ENCODE peak calls at places on chromosomes 3 and 15, in five cellular contexts. T is neural progenitor cell; Q is lower leg skin; H is naive thymus-derived CD4-positive, alpha-beta T cell; U is AG04450. L is an unnamed sample.

GRCh38 chr3:112979244-112979832 is 4.4 kb upstream of the CD200R1 start:
- DNase-seq in Q (no peak), H (peak), U (peak), T (peak), L (peak)

GRCh38 chr3:166889241-166889640 is 490.9 kb downstream of the ZBBX start:
- DNase-seq in Q (no peak), H (no peak), U (no peak), T (no peak), L (no peak)

GRCh38 chr3:72991522-72991921 is 5.1 kb upstream of the PPP4R2 start:
- DNase-seq in H (no peak), T (no peak), U (no peak), Q (no peak), L (no peak)

GRCh38 chr3:32861681-32862080 is 43.9 kb downstream of the TRIM71 start:
- DNase-seq in U (no peak), Q (no peak), T (no peak), H (no peak), L (no peak)

GRCh38 chr15:90388462-90389182 is 580 bp downstream of the IQGAP1 start:
- DNase-seq in H (peak), Q (peak), T (peak), U (no peak), L (no peak)

GRCh38 chr15:71596672-71597071 is 213.7 kb upstream of the NR2E3 start:
- DNase-seq in T (no peak), Q (peak), U (no peak), H (no peak), L (peak)

GRCh38 chr3:111351334-111351733 is 190.7 kb upstream of the CD96 start:
- DNase-seq in U (no peak), T (peak), H (no peak), Q (no peak), L (no peak)

GRCh38 chr3:100043271-100043670 is 71.0 kb downstream of the FILIP1L start:
- DNase-seq in U (no peak), Q (no peak), H (no peak), T (no peak), L (no peak)

GRCh38 chr3:57397175-57398026 is 104.9 kb upstream of the ASB14 start:
- DNase-seq in T (peak), H (peak), U (no peak), Q (no peak), L (peak)

GRCh38 chr3:41431386-41431785 is 232.1 kb downstream of the CTNNB1 start:
- DNase-seq in Q (no peak), H (no peak), U (no peak), T (no peak), L (no peak)

GRCh38 chr15:83011271-83012037 is at the start of gene C15orf40:
- DNase-seq in T (peak), U (peak), H (peak), Q (peak), L (peak)

GRCh38 chr15:58260186-58260910 is 122.2 kb downstream of the AQP9 start:
- DNase-seq in H (no peak), T (no peak), U (no peak), Q (no peak), L (no peak)

GRCh38 chr3:42660898-42661297 is 7.4 kb downstream of the ZBTB47 start:
- DNase-seq in Q (no peak), H (no peak), T (no peak), U (no peak), L (no peak)

GRCh38 chr15:25787855-25788521 is 75.1 kb downstream of the ATP10A start:
- DNase-seq in U (no peak), T (no peak), Q (no peak), H (no peak), L (no peak)

GRCh38 chr3:143081365-143081764 is 38.2 kb upstream of the CHST2 start:
- DNase-seq in Q (no peak), U (no peak), T (no peak), H (no peak), L (no peak)
- H3K4me3 ChIP-seq in Q (no peak), U (no peak), T (no peak), H (no peak), L (no peak)

DNA sequence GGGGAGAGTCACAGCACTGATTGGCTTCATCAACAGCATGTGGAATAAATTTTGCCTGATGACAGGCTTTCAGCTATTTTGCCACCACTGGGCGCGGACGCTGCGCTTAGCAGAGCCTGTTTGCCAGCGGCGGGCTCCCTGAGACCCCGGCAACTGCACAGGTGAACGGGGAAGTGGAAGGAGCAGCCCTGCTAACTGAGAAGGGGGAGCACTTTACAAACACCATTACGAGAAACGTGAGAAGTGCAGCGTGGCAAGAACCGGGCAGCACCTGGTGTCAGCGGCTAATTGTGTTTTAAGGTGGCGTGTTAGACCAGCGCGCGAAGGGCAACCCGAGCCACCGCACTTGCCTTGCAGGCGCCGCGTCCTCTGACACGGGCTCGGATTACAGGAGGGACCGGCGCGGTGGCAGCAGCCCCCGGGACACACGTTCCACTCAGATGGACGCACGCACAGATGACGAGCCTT is 307.8 kb upstream of the ARRDC4 start:
- DNase-seq in H (no peak), U (no peak), Q (no peak), T (peak), L (no peak)
- H3K4me3 ChIP-seq in H (no peak), U (no peak), Q (no peak), T (peak), L (no peak)

GRCh38 chr3:181694805-181695660 is 16.7 kb upstream of the SOX2 start:
- DNase-seq in U (no peak), T (peak), H (no peak), Q (no peak), L (no peak)

GRCh38 chr3:181698263-181698944 is 13.3 kb upstream of the SOX2 start:
- DNase-seq in H (no peak), U (no peak), Q (no peak), T (no peak), L (no peak)

GRCh38 chr3:181696641-181697230 is 15.0 kb upstream of the SOX2 start:
- DNase-seq in Q (no peak), U (no peak), T (no peak), H (no peak), L (no peak)

GRCh38 chr3:181693280-181693679 is 18.4 kb upstream of the SOX2 start:
- DNase-seq in Q (no peak), T (no peak), U (no peak), H (no peak), L (no peak)

DNA sequence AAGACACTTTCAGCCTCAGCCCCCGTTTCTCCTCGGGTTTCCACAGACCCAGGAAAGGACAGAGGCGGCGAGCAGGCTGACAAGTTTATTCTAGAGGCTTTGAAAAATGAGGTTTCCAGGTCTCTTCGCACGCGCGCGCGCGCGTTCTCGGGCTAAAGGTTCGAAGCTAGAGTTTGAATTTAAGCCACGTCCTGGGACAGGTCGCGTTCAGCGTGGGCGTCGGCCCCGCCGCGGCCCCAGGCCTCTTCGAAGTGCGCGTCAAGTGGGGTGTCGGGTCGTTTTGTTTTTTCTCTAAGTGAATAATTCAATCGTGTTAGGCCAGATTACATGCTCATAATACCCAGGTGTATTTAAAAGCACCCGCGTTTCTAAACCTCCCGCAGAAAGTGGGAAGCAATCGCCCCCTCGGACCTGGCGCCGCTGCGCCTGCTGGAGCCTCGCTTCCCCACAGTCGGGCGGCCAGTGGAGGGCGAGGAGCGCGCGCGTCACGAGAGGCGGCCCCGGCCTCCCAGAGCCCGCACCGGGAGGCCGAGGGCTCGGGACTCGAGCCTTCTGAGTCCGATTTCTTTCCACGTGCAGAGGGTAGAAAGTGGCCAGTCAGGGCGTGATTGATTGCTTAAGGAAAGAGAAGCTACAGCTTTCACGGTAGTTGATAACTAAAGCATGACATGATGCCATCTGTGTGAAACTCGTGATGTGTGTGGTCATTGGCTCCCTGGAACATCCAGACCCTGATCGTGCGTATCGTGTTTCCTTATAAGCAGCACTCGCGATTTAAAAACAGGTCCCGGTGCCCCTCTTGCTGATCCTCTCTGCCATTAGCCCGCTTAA is 15.8 kb upstream of the SOX2 start:
- DNase-seq in H (no peak), U (no peak), Q (no peak), T (peak), L (no peak)
- H3K4me3 ChIP-seq in H (no peak), U (peak), Q (peak), T (peak), L (peak)

GRCh38 chr15:50137893-50138292 is 18.9 kb upstream of the ATP8B4 start:
- DNase-seq in H (no peak), Q (no peak), T (no peak), U (no peak), L (no peak)

GRCh38 chr15:50135123-50135541 is 16.1 kb upstream of the ATP8B4 start:
- DNase-seq in U (no peak), Q (no peak), T (no peak), H (no peak), L (no peak)

GRCh38 chr15:50131617-50132016 is 12.6 kb upstream of the ATP8B4 start:
- DNase-seq in T (no peak), H (no peak), U (no peak), Q (no peak), L (no peak)

GRCh38 chr15:50137330-50137761 is 18.3 kb upstream of the ATP8B4 start:
- DNase-seq in T (no peak), H (no peak), Q (no peak), U (peak), L (peak)

DNA sequence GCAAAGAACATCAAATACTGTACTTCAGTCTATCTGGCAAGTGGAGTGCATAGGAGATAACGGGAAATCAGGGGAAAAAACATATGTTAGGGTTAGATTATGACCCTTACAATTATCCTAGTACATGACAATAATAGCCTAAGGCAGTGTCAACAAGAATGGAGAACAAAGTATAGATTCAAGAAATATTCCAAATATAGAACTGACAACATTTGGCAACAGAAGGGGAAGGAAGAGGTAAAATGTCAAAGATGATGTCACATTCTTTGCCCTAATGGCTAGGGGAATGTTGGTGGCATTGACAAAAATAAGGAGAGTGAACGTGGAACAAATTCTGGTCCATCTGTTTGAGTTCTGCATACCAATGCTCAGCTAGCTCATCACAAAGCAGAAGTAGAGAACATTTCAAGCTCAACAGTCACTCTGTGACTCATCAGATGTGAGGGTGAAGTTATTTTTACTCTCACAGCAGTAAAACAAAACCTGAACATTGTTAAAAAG is 15.5 kb upstream of the ATP8B4 start:
- DNase-seq in H (no peak), Q (no peak), T (no peak), U (peak), L (peak)
- H3K4me3 ChIP-seq in H (no peak), Q (no peak), T (no peak), U (no peak), L (no peak)

GRCh38 chr15:99303881-99304280 is 52.6 kb downstream of the LRRC28 start:
- DNase-seq in U (no peak), H (no peak), Q (no peak), T (no peak), L (no peak)

GRCh38 chr15:99310745-99311144 is 59.5 kb downstream of the LRRC28 start:
- DNase-seq in U (no peak), Q (no peak), H (no peak), T (no peak), L (no peak)

GRCh38 chr15:99306694-99307338 is 55.5 kb downstream of the LRRC28 start:
- DNase-seq in Q (no peak), U (no peak), T (peak), H (no peak), L (no peak)

GRCh38 chr15:99305761-99306505 is 54.7 kb downstream of the LRRC28 start:
- DNase-seq in T (peak), Q (no peak), H (no peak), U (peak), L (peak)

GRCh38 chr15:99307735-99308134 is 56.5 kb downstream of the LRRC28 start:
- DNase-seq in H (no peak), Q (no peak), T (no peak), U (no peak), L (no peak)
- H3K4me3 ChIP-seq in H (no peak), Q (no peak), T (no peak), U (peak), L (no peak)

GRCh38 chr3:46575577-46576222 is 9.6 kb upstream of the LRRC2 start:
- DNase-seq in T (no peak), H (no peak), U (no peak), Q (no peak), L (no peak)
- H3K4me3 ChIP-seq in T (no peak), H (no peak), U (no peak), Q (no peak), L (no peak)

GRCh38 chr3:133673746-133674145 is 12.0 kb upstream of the TOPBP1 start:
- DNase-seq in Q (no peak), T (no peak), H (no peak), U (no peak), L (no peak)
- H3K4me3 ChIP-seq in Q (no peak), T (peak), H (no peak), U (no peak), L (no peak)

GRCh38 chr3:50356553-50356952 is 2.8 kb downstream of the TMEM115 start:
- DNase-seq in H (no peak), T (no peak), Q (no peak), U (no peak), L (no peak)

GRCh38 chr3:50358355-50358926 is 880 bp downstream of the TMEM115 start:
- DNase-seq in U (no peak), Q (no peak), T (no peak), H (no peak), L (no peak)

GRCh38 chr3:50354850-50355249 is 4.2 kb downstream of the CYB561D2 start:
- DNase-seq in H (no peak), U (no peak), Q (no peak), T (no peak), L (no peak)

GRCh38 chr3:50354186-50354764 is 3.6 kb downstream of the CYB561D2 start:
- DNase-seq in T (no peak), H (no peak), Q (no peak), U (no peak), L (no peak)

DNA sequence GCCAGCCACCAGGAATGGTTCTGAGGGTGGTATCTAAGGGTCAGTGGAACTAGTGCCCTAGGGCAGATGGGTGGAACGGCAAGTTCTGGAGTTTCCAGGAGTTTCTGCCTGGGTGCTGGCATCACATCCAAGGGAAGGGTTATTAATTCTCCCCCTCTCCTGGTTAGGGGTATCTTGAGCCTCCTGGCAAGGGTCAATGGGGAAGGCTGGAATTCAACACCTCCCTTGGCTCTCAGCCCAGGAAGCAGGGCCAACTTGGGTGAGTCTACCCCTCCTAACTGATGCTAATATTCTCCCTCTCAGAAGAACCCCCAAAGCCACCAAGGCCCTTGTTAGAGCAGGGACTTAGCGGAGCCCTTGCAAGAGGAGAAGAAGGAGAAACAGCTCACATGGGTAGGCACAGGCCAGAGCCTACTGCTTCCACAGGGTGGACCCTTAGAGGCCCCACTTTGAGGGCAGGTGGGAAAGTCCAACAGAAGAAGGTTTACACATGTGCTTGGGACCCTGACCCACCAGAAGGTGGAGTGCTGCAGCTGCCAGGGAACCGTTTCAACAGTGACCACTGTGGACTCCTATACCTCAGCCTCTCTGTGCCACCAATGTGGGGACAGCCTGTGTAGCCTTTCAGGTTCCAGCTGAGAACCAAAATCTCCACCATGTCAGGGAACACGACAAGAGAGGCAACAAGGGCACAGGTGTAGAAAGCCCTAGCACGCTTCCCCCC is 3.3 kb downstream of the TMEM115 start:
- DNase-seq in U (no peak), Q (no peak), H (no peak), T (no peak), L (no peak)
- H3K4me3 ChIP-seq in U (peak), Q (no peak), H (peak), T (no peak), L (peak)